ENCODE peak calls at places on chromosomes 12 and 14, in six cellular contexts. J, F, P, I, Q and W are unnamed samples.
A peak's percentile ranks its signal among the peaks of the same experiment; 100 is the strongest.

GRCh38 chr12:122852336-122853275 is 17.3 kb downstream of the HIP1R start:
- DNase-seq in J (no peak), F (no peak), P (no peak), I (no peak), Q (no peak), W (no peak)

GRCh38 chr12:108430245-108430644 is 84.8 kb upstream of the FICD start:
- DNase-seq in J (no peak), F (no peak), P (peak; percentile 8), I (no peak), Q (no peak), W (no peak)

GRCh38 chr12:110111476-110112334 is 12.5 kb upstream of the IFT81 start:
- DNase-seq in J (peak; percentile 14), F (no peak), P (no peak), I (no peak), Q (no peak), W (no peak)

GRCh38 chr12:88518863-88519403 is 61.3 kb downstream of the KITLG start:
- DNase-seq in J (no peak), F (no peak), P (no peak), I (no peak), Q (no peak), W (no peak)

GRCh38 chr14:100305446-100306255 is 593 bp downstream of the SLC25A29 start:
- DNase-seq in J (peak; percentile 57), F (no peak), P (no peak), I (no peak), Q (no peak), W (no peak)

GRCh38 chr12:52822771-52823510 is 9.0 kb upstream of the KRT4 start:
- DNase-seq in J (no peak), F (peak; percentile 66), P (no peak), I (no peak), Q (no peak), W (no peak)

GRCh38 chr14:91269076-91269991 is 24.8 kb upstream of the GPR68 start:
- DNase-seq in J (no peak), F (peak; percentile 44), P (no peak), I (no peak), Q (no peak), W (no peak)

GRCh38 chr14:81519200-81519998 is 14.3 kb downstream of the SEL1L start:
- DNase-seq in J (no peak), F (no peak), P (no peak), I (no peak), Q (no peak), W (peak; percentile 35)

GRCh38 chr12:47808049-47808448 is 11.7 kb downstream of the HDAC7 start:
- DNase-seq in J (no peak), F (peak; percentile 41), P (peak; percentile 68), I (no peak), Q (no peak), W (peak; percentile 84)

GRCh38 chr12:132659146-132659545 is 28.0 kb downstream of the POLE start:
- DNase-seq in J (no peak), F (no peak), P (no peak), I (no peak), Q (no peak), W (no peak)

GRCh38 chr14:75636100-75636692 is 24.5 kb downstream of the ERG28 start:
- DNase-seq in J (peak; percentile 30), F (no peak), P (peak; percentile 32), I (no peak), Q (no peak), W (peak; percentile 72)

GRCh38 chr14:23829736-23830474 is 123.7 kb upstream of the DHRS4 start:
- DNase-seq in J (no peak), F (peak; percentile 78), P (peak; percentile 82), I (no peak), Q (no peak), W (peak; percentile 73)

GRCh38 chr12:25328082-25328712 is 77.5 kb upstream of the KRAS start:
- DNase-seq in J (no peak), F (peak; percentile 43), P (peak; percentile 66), I (no peak), Q (no peak), W (peak; percentile 60)

GRCh38 chr12:45794422-45794821 is 64.9 kb downstream of the ARID2 start:
- DNase-seq in J (no peak), F (no peak), P (no peak), I (no peak), Q (no peak), W (no peak)

GRCh38 chr12:56724989-56725722 is at the start of gene NACA:
- DNase-seq in J (peak; percentile 98), F (peak; percentile 99), P (peak; percentile 98), I (peak; percentile 88), Q (peak; percentile 84), W (peak; percentile 99)
- H3K14ac ChIP-seq in J (peak within 1 kb of the TSS; percentile 77), F (peak within 1 kb of the TSS; percentile 78), P (peak within 1 kb of the TSS; percentile 99), I (peak within 1 kb of the TSS; percentile 11), Q (peak within 1 kb of the TSS; percentile 57), W (peak within 1 kb of the TSS; percentile 89)

GRCh38 chr12:54555670-54556257 is 6.4 kb downstream of the PDE1B start:
- DNase-seq in J (no peak), F (no peak), P (no peak), I (no peak), Q (no peak), W (no peak)
- H2BK120ac ChIP-seq in J (no peak overlapping the region), F (no peak overlapping the region), P (no peak overlapping the region), I (no peak overlapping the region), Q (no peak overlapping the region), W (no peak overlapping the region)

DNA sequence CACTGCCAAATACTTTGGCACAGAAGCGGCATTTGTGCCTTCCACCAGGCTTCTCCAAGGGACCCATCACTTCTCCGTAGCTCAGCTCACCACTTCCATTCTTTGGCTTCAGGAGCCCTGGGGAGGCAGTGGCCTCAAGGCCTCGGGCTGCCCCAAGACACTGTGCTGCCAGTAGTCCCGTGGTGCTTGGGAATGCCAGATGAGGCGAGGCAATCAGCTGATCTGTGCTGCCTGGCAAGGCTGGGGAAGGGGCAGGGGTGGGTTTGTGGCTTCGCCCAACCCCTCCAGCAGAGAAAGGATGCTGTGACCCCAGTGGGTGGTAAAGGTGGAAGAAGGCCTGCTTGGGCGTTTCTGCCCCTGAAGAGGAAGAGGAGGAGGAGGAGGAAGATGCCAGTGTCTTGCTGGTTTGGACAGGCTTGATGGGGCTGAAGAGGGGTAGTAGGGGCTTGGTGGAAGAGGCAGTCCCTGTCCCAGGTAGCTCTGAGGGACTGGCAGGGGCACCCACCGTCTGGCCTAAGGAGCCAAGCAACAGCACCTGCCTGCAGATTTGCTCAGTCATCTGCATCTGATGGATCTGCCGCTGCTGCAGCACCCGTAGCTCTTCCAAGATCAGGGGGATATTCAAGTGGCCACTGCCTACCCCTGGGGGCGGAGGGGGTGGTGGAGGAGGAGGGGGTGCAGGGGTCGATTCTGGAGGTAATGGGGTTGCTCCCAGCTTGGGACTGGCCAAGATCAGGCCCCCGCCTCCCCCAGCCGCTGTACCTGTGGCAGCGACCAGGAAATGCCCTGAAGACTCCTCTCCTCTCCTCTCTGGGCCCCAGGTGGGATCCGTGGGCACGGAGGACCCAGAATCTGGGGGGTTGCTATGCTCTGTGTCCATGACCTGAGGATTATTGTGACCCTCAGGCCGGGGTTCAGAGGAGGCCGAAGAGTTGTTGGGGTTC is 1.3 kb downstream of the SALL2 start:
- DNase-seq in J (no peak), F (no peak), P (no peak), I (no peak), Q (no peak), W (no peak)
- H2BK5ac ChIP-seq in J (no peak overlapping the region), F (no peak overlapping the region), P (no peak overlapping the region), I (peak overlapping the region; percentile 39), Q (peak overlapping the region; percentile 91), W (no peak overlapping the region)

DNA sequence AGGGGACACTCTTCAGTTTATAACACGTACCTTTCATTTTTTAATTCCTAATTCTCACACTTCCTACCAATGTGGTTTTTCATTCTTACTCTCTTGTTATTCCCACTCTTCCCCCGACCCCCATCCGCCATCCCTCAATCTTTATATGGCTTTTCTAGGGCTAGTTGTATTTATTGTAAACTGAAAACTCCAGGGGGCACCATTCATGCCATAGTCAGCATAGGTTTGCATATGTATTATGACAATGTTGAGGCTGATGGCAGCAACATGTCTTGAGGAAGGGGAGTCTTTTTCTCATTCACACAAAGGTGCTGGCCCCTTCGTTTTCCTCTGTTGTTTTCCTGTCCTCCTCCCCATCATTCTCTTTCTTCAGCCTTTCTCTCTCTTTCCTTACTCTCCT is 27.7 kb upstream of the LTA4H start:
- DNase-seq in J (no peak), F (no peak), P (peak; percentile 25), I (no peak), Q (no peak), W (peak; percentile 9)
- H3K14ac ChIP-seq in J (no peak overlapping the region), F (no peak overlapping the region), P (no peak overlapping the region), I (no peak overlapping the region), Q (no peak overlapping the region), W (no peak overlapping the region)

GRCh38 chr12:128339121-128339520 is 72.2 kb downstream of the TMEM132C start:
- DNase-seq in J (peak; percentile 38), F (no peak), P (no peak), I (no peak), Q (no peak), W (no peak)

GRCh38 chr12:128338344-128338743 is 71.4 kb downstream of the TMEM132C start:
- DNase-seq in J (no peak), F (no peak), P (no peak), I (no peak), Q (no peak), W (no peak)

GRCh38 chr12:128336506-128336905 is 69.5 kb downstream of the TMEM132C start:
- DNase-seq in J (no peak), F (no peak), P (no peak), I (no peak), Q (no peak), W (no peak)

GRCh38 chr12:128339669-128340068 is 72.7 kb downstream of the TMEM132C start:
- DNase-seq in J (no peak), F (no peak), P (no peak), I (no peak), Q (no peak), W (no peak)

GRCh38 chr12:128337456-128338160 is 70.6 kb downstream of the TMEM132C start:
- DNase-seq in J (no peak), F (no peak), P (no peak), I (peak; percentile 37), Q (no peak), W (no peak)
- H2BK120ac ChIP-seq in J (no peak overlapping the region), F (no peak overlapping the region), P (no peak overlapping the region), I (no peak overlapping the region), Q (no peak overlapping the region), W (no peak overlapping the region)

GRCh38 chr12:78672033-78672432 is 192.5 kb upstream of the SYT1 start:
- DNase-seq in J (no peak), F (no peak), P (no peak), I (no peak), Q (no peak), W (no peak)

GRCh38 chr12:78671295-78671694 is 193.3 kb upstream of the SYT1 start:
- DNase-seq in J (no peak), F (peak; percentile 93), P (peak; percentile 96), I (no peak), Q (no peak), W (peak; percentile 47)

DNA sequence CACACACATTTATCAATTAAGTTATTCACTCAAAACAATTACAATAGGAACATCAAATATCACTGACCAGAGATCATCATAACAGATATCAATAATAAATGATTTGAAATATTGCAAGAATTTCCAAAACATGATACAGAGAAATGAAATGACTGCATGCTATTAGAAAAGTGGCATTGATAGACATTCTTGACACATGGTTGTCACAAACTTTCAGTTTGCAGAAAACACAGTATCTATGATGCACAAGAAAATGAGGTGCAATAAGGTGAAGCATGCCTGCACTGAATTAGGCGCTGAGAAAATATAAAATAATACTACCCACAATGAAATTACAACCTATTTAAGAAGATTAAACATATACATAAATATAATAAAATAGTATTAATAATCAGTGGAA is 198.0 kb upstream of the SYT1 start:
- DNase-seq in J (no peak), F (no peak), P (no peak), I (no peak), Q (no peak), W (no peak)
- H2BK5ac ChIP-seq in J (no peak overlapping the region), F (no peak overlapping the region), P (no peak overlapping the region), I (no peak overlapping the region), Q (no peak overlapping the region), W (no peak overlapping the region)

GRCh38 chr12:49631336-49631907 is 8.1 kb downstream of the PRPF40B start:
- DNase-seq in J (no peak), F (no peak), P (no peak), I (no peak), Q (no peak), W (no peak)
- H3K14ac ChIP-seq in J (no peak overlapping the region), F (no peak overlapping the region), P (no peak overlapping the region), I (no peak overlapping the region), Q (no peak overlapping the region), W (no peak overlapping the region)